ENCODE peak calls at places on chromosomes 4 and X, in seven cellular contexts. O, W, D, H, N, K and X are unnamed samples.

GRCh38 chrX:130393451-130394074 is 8.1 kb upstream of the GPR119 start:
- DNase-seq in N (peak; percentile 9), W (peak; percentile 37), K (no peak), H (peak; percentile 50), O (peak; percentile 52), D (peak; percentile 83), X (no peak)

GRCh38 chr4:166662266-166662843 is 571.9 kb downstream of the SPOCK3 start:
- DNase-seq in D (no peak), W (peak; percentile 47), O (no peak), N (no peak), H (no peak), K (no peak), X (no peak)

GRCh38 chr4:74374561-74375327 is 9.8 kb downstream of the EREG start:
- DNase-seq in W (peak; percentile 98), O (no peak), K (no peak), H (peak; percentile 65), N (no peak), D (no peak), X (no peak)

GRCh38 chr4:8238515-8239053 is 31.0 kb upstream of the HTRA3 start:
- DNase-seq in N (no peak), H (no peak), W (no peak), O (no peak), D (no peak), K (no peak), X (no peak)

GRCh38 chr4:3271131-3271530 is 21.7 kb upstream of the RGS12 start:
- DNase-seq in K (no peak), H (no peak), N (peak; percentile 6), O (no peak), D (no peak), W (no peak), X (no peak)

GRCh38 chr4:48698029-48698901 is 81.8 kb downstream of the FRYL start:
- DNase-seq in D (no peak), W (peak; percentile 99), O (no peak), H (peak; percentile 82), K (peak; percentile 36), N (peak; percentile 50), X (no peak)

GRCh38 chr4:147813107-147813773 is 81.4 kb downstream of the ARHGAP10 start:
- DNase-seq in K (no peak), D (no peak), N (no peak), W (no peak), O (no peak), H (no peak), X (no peak)

GRCh38 chr4:88958080-88958479 is 98.9 kb downstream of the FAM13A start:
- DNase-seq in N (no peak), D (no peak), O (no peak), K (no peak), H (no peak), W (no peak), X (no peak)

GRCh38 chr4:150080875-150081274 is 2.6 kb downstream of the DCLK2 start:
- DNase-seq in D (no peak), O (no peak), K (no peak), H (peak; percentile 14), W (no peak), N (no peak), X (no peak)

GRCh38 chrX:134396174-134396573 is 63.8 kb upstream of the HPRT1 start:
- DNase-seq in W (peak; percentile 18), H (no peak), N (no peak), K (no peak), D (no peak), O (no peak), X (no peak)
- TF ChIP-seq CTCF in W (peak; percentile 27), H (peak; percentile 69), N (peak; percentile 60), K (peak; percentile 48), D (peak; percentile 84), O (peak; percentile 61), X (peak; percentile 88)

DNA sequence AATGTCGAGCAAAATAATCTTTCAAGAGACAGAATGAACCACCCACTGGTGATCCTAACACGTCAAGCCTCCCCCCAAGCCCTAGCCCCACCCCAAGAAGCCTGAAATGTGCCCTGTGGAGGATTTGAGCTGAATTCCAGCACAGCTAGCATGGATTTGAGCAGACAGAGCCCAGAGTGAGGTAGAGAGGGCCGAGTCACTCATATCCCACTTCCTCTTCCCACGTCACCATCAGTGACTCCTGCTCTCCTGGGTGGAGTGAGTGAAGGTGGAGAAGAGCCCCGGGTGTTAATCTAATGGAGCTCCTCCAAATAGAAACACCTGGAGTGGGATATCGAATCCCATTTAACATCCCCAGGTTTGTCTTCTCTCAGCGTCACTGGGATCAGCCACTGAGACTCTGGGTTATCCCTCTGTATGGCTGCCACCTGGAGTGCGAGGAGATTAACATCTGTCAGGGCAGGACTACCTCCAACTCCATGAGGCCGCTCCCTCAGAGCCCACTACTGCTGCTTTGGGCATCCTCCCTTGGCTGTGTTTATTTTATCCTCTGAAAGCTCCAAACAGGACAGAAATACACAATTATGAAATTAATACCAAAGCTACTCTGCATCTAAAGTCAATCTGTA is 136.6 kb downstream of the NWD2 start:
- DNase-seq in H (no peak), K (no peak), O (no peak), D (no peak), W (no peak), N (no peak), X (no peak)
- TF ChIP-seq CTCF in H (no peak), K (no peak), O (no peak), D (no peak), W (no peak), N (no peak), X (no peak)

GRCh38 chrX:23908219-23909003 is 605 bp downstream of the CXorf58 start:
- DNase-seq in H (no peak), D (no peak), W (no peak), N (no peak), O (no peak), K (no peak), X (no peak)
- TF ChIP-seq CTCF in H (peak; percentile 39), D (peak; percentile 51), W (peak; percentile 15), N (no peak), O (no peak), K (peak; percentile 33), X (peak; percentile 67)

GRCh38 chrX:136572030-136572429 is 40.0 kb downstream of the VGLL1 start:
- DNase-seq in O (no peak), N (no peak), H (no peak), W (no peak), D (no peak), K (no peak), X (no peak)
- TF ChIP-seq CTCF in O (no peak), N (no peak), H (no peak), W (no peak), D (no peak), K (no peak), X (no peak)

DNA sequence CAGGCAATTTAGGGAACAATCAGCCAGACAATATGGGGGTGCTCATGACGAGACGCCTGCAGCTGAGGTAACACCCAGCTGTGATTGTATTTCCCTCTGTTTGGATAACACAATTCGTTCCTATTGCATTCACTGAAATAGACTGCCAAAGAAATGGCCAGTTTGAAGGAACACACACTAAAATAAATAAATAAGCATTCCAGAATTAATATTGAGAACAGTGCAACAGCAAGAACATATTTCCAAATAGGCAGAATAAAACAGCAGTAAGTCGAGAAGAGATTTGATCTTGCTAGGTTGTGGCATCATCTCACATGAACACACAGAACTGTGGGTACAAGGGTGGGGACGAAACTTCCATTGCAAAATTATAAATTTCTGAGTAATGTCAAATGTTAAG is 133.5 kb upstream of the FAM47B start:
- DNase-seq in N (no peak), K (no peak), O (no peak), W (no peak), D (no peak), H (peak; percentile 12), X (no peak)
- TF ChIP-seq CTCF in N (no peak), K (no peak), O (no peak), W (no peak), D (no peak), H (no peak), X (no peak)

GRCh38 chr4:18039113-18039512 is 17.6 kb upstream of the LCORL start:
- DNase-seq in W (peak; percentile 44), H (no peak), K (no peak), O (no peak), N (no peak), D (no peak), X (no peak)

GRCh38 chr4:18042012-18042411 is 20.5 kb upstream of the LCORL start:
- DNase-seq in N (no peak), H (no peak), W (no peak), O (no peak), K (no peak), D (no peak), X (no peak)

GRCh38 chr4:18041114-18041513 is 19.6 kb upstream of the LCORL start:
- DNase-seq in K (no peak), H (no peak), O (no peak), W (no peak), D (no peak), N (no peak), X (no peak)

DNA sequence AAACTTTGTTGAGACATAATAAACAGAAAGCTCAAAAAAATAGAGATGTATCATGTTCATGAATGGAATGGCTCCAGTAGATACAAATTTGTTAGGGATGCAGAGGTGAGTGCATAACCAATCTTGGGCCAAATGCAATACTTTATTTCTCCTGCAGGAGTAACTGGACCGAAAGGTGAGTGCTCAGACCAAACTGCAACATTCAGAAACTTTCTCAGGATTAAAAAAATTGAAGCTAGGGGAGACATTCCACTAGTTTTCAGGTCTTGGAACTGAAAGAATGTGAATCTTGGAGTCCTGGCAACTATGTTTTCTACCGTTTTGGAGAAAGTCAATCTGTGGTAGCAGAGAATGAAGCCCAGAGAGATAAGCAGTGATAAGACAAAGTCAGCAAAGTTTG is 21.2 kb upstream of the LCORL start:
- DNase-seq in H (no peak), N (no peak), K (no peak), W (no peak), D (no peak), O (no peak), X (no peak)
- TF ChIP-seq CTCF in H (peak; percentile 32), N (no peak), K (no peak), W (peak; percentile 32), D (peak; percentile 17), O (no peak), X (peak; percentile 58)

DNA sequence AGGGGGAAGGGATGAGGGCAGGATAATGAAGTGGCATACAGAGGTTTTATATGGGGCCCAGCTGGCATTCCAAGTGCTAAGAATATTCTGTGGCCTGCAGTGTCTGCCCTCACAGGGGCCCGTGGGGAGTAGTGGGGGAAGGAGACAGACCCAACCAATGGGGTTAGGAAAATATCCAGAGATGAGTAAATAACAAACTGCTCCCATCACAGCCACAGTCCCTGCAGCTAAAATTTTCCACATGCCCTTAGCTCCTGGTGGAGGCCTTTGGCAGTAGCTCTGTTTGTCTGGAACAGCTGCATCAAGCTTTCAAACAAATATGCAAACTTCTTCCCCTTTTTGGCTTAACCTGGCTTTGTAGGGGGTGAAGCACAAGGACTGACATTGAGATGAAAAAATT is 3.1 kb downstream of the SRPX2 start:
- DNase-seq in N (no peak), K (peak; percentile 33), O (no peak), H (peak; percentile 45), W (no peak), D (peak; percentile 85), X (no peak)
- TF ChIP-seq CTCF in N (no peak), K (no peak), O (no peak), H (no peak), W (no peak), D (peak; percentile 44), X (no peak)